ENCODE peak calls at places on chromosomes 7 and 10, in five cellular contexts. X, O, I, F and H are unnamed samples.

GRCh38 chr7:32360127-32360526 is 130.1 kb downstream of the LSM5 start:
- DNase-seq in O (no peak), X (no peak), F (no peak), I (no peak), H (no peak)

GRCh38 chr7:158945514-158945913 is 89.2 kb downstream of the DYNC2I1 start:
- DNase-seq in O (no peak), I (no peak), X (no peak), F (no peak), H (no peak)

GRCh38 chr10:15784662-15785300 is 65.1 kb upstream of the ITGA8 start:
- DNase-seq in X (no peak), F (no peak), O (no peak), I (no peak), H (no peak)

GRCh38 chr10:108410231-108410630 is 1245.7 kb upstream of the SORCS1 start:
- DNase-seq in F (no peak), X (no peak), I (no peak), O (no peak), H (no peak)

GRCh38 chr10:18607979-18608378 is 43.4 kb downstream of the NSUN6 start:
- DNase-seq in O (no peak), I (no peak), X (no peak), F (no peak), H (no peak)

GRCh38 chr7:143296686-143297085 is 8.5 kb downstream of the CASP2 start:
- DNase-seq in F (no peak), X (no peak), I (no peak), O (no peak), H (no peak)

GRCh38 chr10:35466170-35466569 is 129.9 kb downstream of the CCNY start:
- DNase-seq in X (no peak), I (no peak), F (no peak), O (no peak), H (no peak)

GRCh38 chr7:47771301-47771989 is 176.8 kb downstream of the PKD1L1 start:
- DNase-seq in O (no peak), I (no peak), X (no peak), F (no peak), H (no peak)

GRCh38 chr7:151038951-151039849 is 9.1 kb upstream of the ASIC3 start:
- DNase-seq in I (peak), X (peak), F (peak), O (peak), H (peak)

GRCh38 chr10:106436123-106436740 is 728.3 kb downstream of the SORCS1 start:
- DNase-seq in O (no peak), X (no peak), I (no peak), F (no peak), H (no peak)

GRCh38 chr10:43461950-43462349 is 25.0 kb downstream of the ZNF487 start:
- DNase-seq in F (no peak), O (no peak), X (no peak), I (no peak), H (peak)

GRCh38 chr7:29806131-29806792 is at the start of gene WIPF3:
- DNase-seq in I (no peak), O (no peak), F (peak), X (no peak), H (peak)

GRCh38 chr7:99928994-99929729 is at the start of gene GJC3:
- DNase-seq in F (peak), X (peak), I (peak), O (no peak), H (peak)

GRCh38 chr7:66182920-66183319 is 22.2 kb upstream of the TPST1 start:
- DNase-seq in X (no peak), O (no peak), F (no peak), I (no peak), H (no peak)

GRCh38 chr7:1193593-1194424 is 33.8 kb upstream of the ZFAND2A start:
- DNase-seq in X (peak), O (no peak), I (no peak), F (peak), H (no peak)

GRCh38 chr7:116897661-116898060 is 35.3 kb downstream of the CAPZA2 start:
- DNase-seq in I (no peak), X (no peak), O (no peak), F (no peak), H (no peak)

GRCh38 chr7:46525876-46526275 is 604.8 kb upstream of the IGFBP3 start:
- DNase-seq in X (no peak), I (no peak), F (no peak), O (no peak), H (no peak)

GRCh38 chr10:97612386-97612785 is 20.9 kb downstream of the MORN4 start:
- DNase-seq in O (no peak), F (no peak), I (no peak), X (no peak), H (no peak)

GRCh38 chr7:135763261-135763660 is 14.6 kb upstream of the FAM180A start:
- DNase-seq in O (no peak), X (no peak), I (no peak), F (no peak), H (no peak)

GRCh38 chr7:143054621-143055020 is 2.5 kb downstream of the OR6V1 start:
- DNase-seq in F (no peak), X (no peak), O (no peak), I (no peak), H (no peak)

GRCh38 chr7:151727579-151728285 is 149.2 kb downstream of the PRKAG2 start:
- DNase-seq in I (no peak), X (no peak), O (peak), F (peak), H (peak)

GRCh38 chr7:98913612-98914011 is 35.3 kb downstream of the TRRAP start:
- DNase-seq in F (no peak), I (no peak), O (no peak), X (no peak), H (no peak)

GRCh38 chr7:125061776-125062397 is 132.3 kb upstream of the POT1 start:
- DNase-seq in F (no peak), I (no peak), X (no peak), O (no peak), H (no peak)